ENCODE peak calls at places on chromosome 15, in six cellular contexts. One of them, this sample, is unnamed.

GRCh38 chr15:76647612-76648011 is 257.5 kb downstream of the SCAPER start:
- DNase-seq in brain microvascular endothelial cell: no peak
- DNase-seq in AG04450: no peak
- DNase-seq in NB4: no peak
- DNase-seq in lower leg skin: no peak
- DNase-seq in Peyer's patch: no peak
- DNase-seq in this sample: no peak

GRCh38 chr15:70855764-70856163 is 1.8 kb upstream of the LARP6 start:
- DNase-seq in brain microvascular endothelial cell: no peak
- DNase-seq in AG04450: no peak
- DNase-seq in NB4: no peak
- DNase-seq in lower leg skin: no peak
- DNase-seq in Peyer's patch: no peak
- DNase-seq in this sample: no peak

GRCh38 chr15:59380902-59381610 is 8.4 kb upstream of the MYO1E start:
- DNase-seq in brain microvascular endothelial cell: no peak
- DNase-seq in AG04450: no peak
- DNase-seq in NB4: no peak
- DNase-seq in lower leg skin: no peak
- DNase-seq in Peyer's patch: peak
- DNase-seq in this sample: no peak

GRCh38 chr15:73862276-73862675 is 11.1 kb upstream of the TBC1D21 start:
- DNase-seq in brain microvascular endothelial cell: no peak
- DNase-seq in AG04450: no peak
- DNase-seq in NB4: no peak
- DNase-seq in lower leg skin: no peak
- DNase-seq in Peyer's patch: no peak
- DNase-seq in this sample: no peak

GRCh38 chr15:66763186-66764066 is 61.4 kb downstream of the SMAD6 start:
- DNase-seq in brain microvascular endothelial cell: no peak
- DNase-seq in AG04450: no peak
- DNase-seq in NB4: no peak
- DNase-seq in lower leg skin: peak
- DNase-seq in Peyer's patch: peak
- DNase-seq in this sample: peak

GRCh38 chr15:61051570-61052031 is 177.5 kb downstream of the RORA start:
- DNase-seq in brain microvascular endothelial cell: peak
- DNase-seq in AG04450: peak
- DNase-seq in NB4: no peak
- DNase-seq in lower leg skin: peak
- DNase-seq in Peyer's patch: no peak
- DNase-seq in this sample: peak

GRCh38 chr15:34588046-34588674 is 4.7 kb upstream of the GOLGA8B start:
- DNase-seq in brain microvascular endothelial cell: peak
- DNase-seq in AG04450: peak
- DNase-seq in NB4: peak
- DNase-seq in lower leg skin: peak
- DNase-seq in Peyer's patch: peak
- DNase-seq in this sample: peak

GRCh38 chr15:84747423-84748273 is 744 bp upstream of the ZNF592 start:
- DNase-seq in brain microvascular endothelial cell: peak
- DNase-seq in AG04450: no peak
- DNase-seq in NB4: peak
- DNase-seq in lower leg skin: peak
- DNase-seq in Peyer's patch: peak
- DNase-seq in this sample: peak

GRCh38 chr15:76163429-76164020 is 103.7 kb downstream of the TMEM266 start:
- DNase-seq in brain microvascular endothelial cell: no peak
- DNase-seq in AG04450: peak
- DNase-seq in NB4: peak
- DNase-seq in lower leg skin: peak
- DNase-seq in Peyer's patch: peak
- DNase-seq in this sample: peak

GRCh38 chr15:100873029-100873677 is 6.5 kb upstream of the ALDH1A3 start:
- DNase-seq in brain microvascular endothelial cell: peak
- DNase-seq in AG04450: peak
- DNase-seq in NB4: peak
- DNase-seq in lower leg skin: peak
- DNase-seq in Peyer's patch: peak
- DNase-seq in this sample: peak

GRCh38 chr15:41256577-41257038 is 25.5 kb downstream of the CHP1 start:
- DNase-seq in brain microvascular endothelial cell: no peak
- DNase-seq in AG04450: no peak
- DNase-seq in NB4: peak
- DNase-seq in lower leg skin: no peak
- DNase-seq in Peyer's patch: no peak
- DNase-seq in this sample: peak

GRCh38 chr15:42784705-42785104 is 47.8 kb upstream of the CDAN1 start:
- DNase-seq in brain microvascular endothelial cell: no peak
- DNase-seq in AG04450: no peak
- DNase-seq in NB4: no peak
- DNase-seq in lower leg skin: no peak
- DNase-seq in Peyer's patch: no peak
- DNase-seq in this sample: no peak

GRCh38 chr15:66578286-66578875 is 12.6 kb upstream of the LCTL start:
- DNase-seq in brain microvascular endothelial cell: peak
- DNase-seq in AG04450: peak
- DNase-seq in NB4: peak
- DNase-seq in lower leg skin: no peak
- DNase-seq in Peyer's patch: no peak
- DNase-seq in this sample: peak

GRCh38 chr15:67241132-67241855 is 13.2 kb downstream of the AAGAB start:
- DNase-seq in brain microvascular endothelial cell: no peak
- DNase-seq in AG04450: no peak
- DNase-seq in NB4: no peak
- DNase-seq in lower leg skin: no peak
- DNase-seq in Peyer's patch: no peak
- DNase-seq in this sample: no peak

GRCh38 chr15:88932271-88932874 is 19.2 kb upstream of the MFGE8 start:
- DNase-seq in brain microvascular endothelial cell: no peak
- DNase-seq in AG04450: no peak
- DNase-seq in NB4: no peak
- DNase-seq in lower leg skin: no peak
- DNase-seq in Peyer's patch: no peak
- DNase-seq in this sample: no peak

GRCh38 chr15:38534691-38535090 is 29.9 kb downstream of the RASGRP1 start:
- DNase-seq in brain microvascular endothelial cell: no peak
- DNase-seq in AG04450: no peak
- DNase-seq in NB4: no peak
- DNase-seq in lower leg skin: no peak
- DNase-seq in Peyer's patch: no peak
- DNase-seq in this sample: no peak

GRCh38 chr15:29670945-29671307 is 151.3 kb downstream of the TJP1 start:
- DNase-seq in brain microvascular endothelial cell: peak
- DNase-seq in AG04450: no peak
- DNase-seq in NB4: no peak
- DNase-seq in lower leg skin: no peak
- DNase-seq in Peyer's patch: peak
- DNase-seq in this sample: peak

GRCh38 chr15:34275154-34275553 is 50.3 kb downstream of the EMC4 start:
- DNase-seq in brain microvascular endothelial cell: peak
- DNase-seq in AG04450: no peak
- DNase-seq in NB4: no peak
- DNase-seq in lower leg skin: no peak
- DNase-seq in Peyer's patch: no peak
- DNase-seq in this sample: no peak

GRCh38 chr15:78195735-78196201 is 38.6 kb downstream of the ACSBG1 start:
- DNase-seq in brain microvascular endothelial cell: no peak
- DNase-seq in AG04450: no peak
- DNase-seq in NB4: peak
- DNase-seq in lower leg skin: no peak
- DNase-seq in Peyer's patch: peak
- DNase-seq in this sample: peak

GRCh38 chr15:66702770-66703539 is 919 bp downstream of the SMAD6 start:
- DNase-seq in brain microvascular endothelial cell: no peak
- DNase-seq in AG04450: no peak
- DNase-seq in NB4: peak
- DNase-seq in lower leg skin: no peak
- DNase-seq in Peyer's patch: no peak
- DNase-seq in this sample: no peak

GRCh38 chr15:56234804-56235203 is 8.9 kb downstream of the RFX7 start:
- DNase-seq in brain microvascular endothelial cell: peak
- DNase-seq in AG04450: no peak
- DNase-seq in NB4: peak
- DNase-seq in lower leg skin: no peak
- DNase-seq in Peyer's patch: no peak
- DNase-seq in this sample: peak

GRCh38 chr15:57708047-57708446 is 1.5 kb downstream of the POLR2M start:
- DNase-seq in brain microvascular endothelial cell: no peak
- DNase-seq in AG04450: no peak
- DNase-seq in NB4: no peak
- DNase-seq in lower leg skin: no peak
- DNase-seq in Peyer's patch: no peak
- DNase-seq in this sample: peak

GRCh38 chr15:72358532-72359180 is 17.2 kb downstream of the HEXA start:
- DNase-seq in brain microvascular endothelial cell: peak
- DNase-seq in AG04450: peak
- DNase-seq in NB4: no peak
- DNase-seq in lower leg skin: peak
- DNase-seq in Peyer's patch: peak
- DNase-seq in this sample: peak

GRCh38 chr15:42800731-42801474 is 64.0 kb upstream of the CDAN1 start:
- DNase-seq in brain microvascular endothelial cell: no peak
- DNase-seq in AG04450: no peak
- DNase-seq in NB4: peak
- DNase-seq in lower leg skin: no peak
- DNase-seq in Peyer's patch: no peak
- DNase-seq in this sample: no peak

GRCh38 chr15:48337626-48338025 is 6.4 kb downstream of the DUT start:
- DNase-seq in brain microvascular endothelial cell: no peak
- DNase-seq in AG04450: no peak
- DNase-seq in NB4: no peak
- DNase-seq in lower leg skin: no peak
- DNase-seq in Peyer's patch: no peak
- DNase-seq in this sample: no peak

GRCh38 chr15:67613708-67614107 is 71.2 kb downstream of the MAP2K5 start:
- DNase-seq in brain microvascular endothelial cell: no peak
- DNase-seq in AG04450: no peak
- DNase-seq in NB4: no peak
- DNase-seq in lower leg skin: no peak
- DNase-seq in Peyer's patch: no peak
- DNase-seq in this sample: no peak

GRCh38 chr15:72682772-72683171 is 3.2 kb downstream of the HIGD2B start:
- DNase-seq in brain microvascular endothelial cell: no peak
- DNase-seq in AG04450: no peak
- DNase-seq in NB4: no peak
- DNase-seq in lower leg skin: no peak
- DNase-seq in Peyer's patch: no peak
- DNase-seq in this sample: no peak

GRCh38 chr15:65426216-65426853 is 3.6 kb upstream of the IGDCC4 start:
- DNase-seq in brain microvascular endothelial cell: no peak
- DNase-seq in AG04450: no peak
- DNase-seq in NB4: no peak
- DNase-seq in lower leg skin: no peak
- DNase-seq in Peyer's patch: no peak
- DNase-seq in this sample: no peak

DNA sequence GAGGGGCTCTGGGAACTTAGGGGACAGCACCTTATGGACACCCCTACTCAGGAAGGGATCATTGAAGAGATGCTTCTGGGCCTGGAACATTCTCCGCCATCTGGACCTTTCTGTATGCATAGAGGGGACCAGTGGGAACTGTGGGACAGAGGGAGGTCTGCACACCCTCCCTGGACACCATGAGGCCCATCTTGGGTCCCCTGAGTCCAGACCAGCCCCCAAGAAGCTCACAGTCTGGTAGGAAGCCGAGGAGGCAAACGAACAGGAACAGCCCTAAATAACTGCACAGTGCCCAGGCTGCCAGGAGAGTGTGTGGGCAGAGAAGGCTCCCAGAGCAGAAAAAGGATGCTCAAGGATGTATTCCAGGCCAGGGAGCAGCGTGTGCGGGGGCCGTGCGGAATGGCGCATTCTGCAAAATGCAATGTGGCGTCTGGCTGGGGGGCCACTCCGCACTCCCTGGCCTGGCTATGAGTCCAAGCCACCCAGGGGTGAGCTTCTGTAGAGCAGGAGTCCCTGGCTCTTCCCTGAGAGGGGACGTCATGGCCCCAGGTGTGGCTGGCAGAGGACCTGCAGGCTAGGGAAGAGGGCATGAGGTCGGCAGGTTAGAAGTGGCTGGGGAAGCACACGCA is 24.5 kb upstream of the KLF13 start:
- DNase-seq in brain microvascular endothelial cell: no peak
- DNase-seq in AG04450: no peak
- DNase-seq in NB4: no peak
- DNase-seq in lower leg skin: peak
- DNase-seq in Peyer's patch: peak
- DNase-seq in this sample: no peak
- H3K4me3 ChIP-seq in brain microvascular endothelial cell: no peak
- H3K4me3 ChIP-seq in AG04450: no peak
- H3K4me3 ChIP-seq in NB4: no peak
- H3K4me3 ChIP-seq in lower leg skin: no peak
- H3K4me3 ChIP-seq in Peyer's patch: no peak
- H3K4me3 ChIP-seq in this sample: no peak

GRCh38 chr15:51971353-51972133 is at the start of gene LEO1:
- DNase-seq in brain microvascular endothelial cell: peak
- DNase-seq in AG04450: peak
- DNase-seq in NB4: peak
- DNase-seq in lower leg skin: peak
- DNase-seq in Peyer's patch: peak
- DNase-seq in this sample: peak
- TF ChIP-seq CTCF in brain microvascular endothelial cell: peak
- TF ChIP-seq CTCF in AG04450: peak
- TF ChIP-seq CTCF in NB4: peak
- TF ChIP-seq CTCF in lower leg skin: no peak
- TF ChIP-seq CTCF in Peyer's patch: peak
- TF ChIP-seq CTCF in this sample: peak

DNA sequence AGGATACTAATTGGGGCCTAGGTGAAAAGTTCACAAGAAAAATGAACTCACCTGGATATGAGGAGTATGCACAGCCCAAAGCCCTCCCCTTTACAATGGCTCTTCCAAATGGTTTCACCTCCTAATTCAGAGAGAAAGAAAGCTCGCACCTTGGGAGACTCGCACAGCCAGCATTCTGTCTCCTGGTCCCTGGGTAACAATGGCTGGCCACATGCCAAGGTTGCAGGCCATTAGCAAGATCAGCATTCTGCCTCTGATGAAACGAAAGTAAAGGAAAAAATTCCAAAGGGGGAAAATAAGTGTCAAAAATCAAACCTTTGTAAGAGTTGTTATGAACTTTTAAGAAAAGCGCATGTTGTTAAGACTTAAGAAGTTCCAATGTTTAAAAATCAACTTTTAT is 786.6 kb downstream of the MCTP2 start:
- DNase-seq in brain microvascular endothelial cell: no peak
- DNase-seq in AG04450: no peak
- DNase-seq in NB4: no peak
- DNase-seq in lower leg skin: peak
- DNase-seq in Peyer's patch: peak
- DNase-seq in this sample: peak
- H3K4me3 ChIP-seq in brain microvascular endothelial cell: no peak
- H3K4me3 ChIP-seq in AG04450: no peak
- H3K4me3 ChIP-seq in NB4: no peak
- H3K4me3 ChIP-seq in lower leg skin: no peak
- H3K4me3 ChIP-seq in Peyer's patch: no peak
- H3K4me3 ChIP-seq in this sample: no peak

DNA sequence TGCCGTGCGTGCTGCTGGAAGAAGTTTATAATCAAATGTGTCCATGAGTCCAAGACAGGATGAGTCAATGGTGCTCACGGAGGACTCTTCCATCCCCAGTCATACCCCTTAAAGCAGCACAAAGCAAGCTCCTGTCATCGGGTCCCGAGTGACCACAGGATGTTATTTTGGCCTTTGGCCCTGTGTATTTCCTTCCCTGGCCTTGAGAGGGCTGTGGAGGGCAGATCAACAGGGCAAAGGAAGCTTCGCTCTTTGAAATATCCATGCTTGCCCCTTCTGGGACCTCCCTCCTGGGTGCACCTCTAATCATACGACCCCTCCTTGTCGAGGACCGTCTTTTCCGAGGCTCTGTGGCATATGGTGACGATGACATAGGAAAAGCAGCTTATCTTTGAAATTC is 93.4 kb downstream of the SLCO3A1 start:
- DNase-seq in brain microvascular endothelial cell: no peak
- DNase-seq in AG04450: no peak
- DNase-seq in NB4: peak
- DNase-seq in lower leg skin: no peak
- DNase-seq in Peyer's patch: no peak
- DNase-seq in this sample: no peak
- TF ChIP-seq CTCF in brain microvascular endothelial cell: no peak
- TF ChIP-seq CTCF in AG04450: no peak
- TF ChIP-seq CTCF in NB4: no peak
- TF ChIP-seq CTCF in lower leg skin: no peak
- TF ChIP-seq CTCF in Peyer's patch: no peak
- TF ChIP-seq CTCF in this sample: peak

This sample was measured in cardiac fibroblast.